ENCODE peak calls at places on chromosomes 6 and 20, in ten cellular contexts. One of them, this sample, is unnamed.

GRCh38 chr6:15462717-15463525 is 199.9 kb downstream of the DTNBP1 start:
- DNase-seq in AG04450: no peak
- DNase-seq in brain microvascular endothelial cell: no peak
- DNase-seq in NB4: no peak
- DNase-seq in left ventricle myocardium inferior: no peak
- DNase-seq in fibroblast of mammary gland: peak; percentile 68
- DNase-seq in IMR-90: peak; percentile 56
- DNase-seq in HL-60: no peak
- DNase-seq in heart right ventricle: no peak
- DNase-seq in GM06990: no peak
- DNase-seq in this sample: no peak

GRCh38 chr6:166007349-166008263 is 160.0 kb downstream of the TBXT start:
- DNase-seq in NB4: no peak
- DNase-seq in fibroblast of mammary gland: peak; percentile 78
- DNase-seq in IMR-90: peak; percentile 88
- DNase-seq in left ventricle myocardium inferior: peak; percentile 71
- DNase-seq in heart right ventricle: peak; percentile 75
- DNase-seq in brain microvascular endothelial cell: peak; percentile 79
- DNase-seq in HL-60: no peak
- DNase-seq in GM06990: no peak
- DNase-seq in AG04450: no peak
- DNase-seq in this sample: no peak

GRCh38 chr6:35044145-35044745 is 96.9 kb downstream of the TCP11 start:
- DNase-seq in brain microvascular endothelial cell: no peak
- DNase-seq in fibroblast of mammary gland: peak; percentile 33
- DNase-seq in AG04450: no peak
- DNase-seq in HL-60: no peak
- DNase-seq in heart right ventricle: no peak
- DNase-seq in NB4: peak; percentile 88
- DNase-seq in left ventricle myocardium inferior: no peak
- DNase-seq in GM06990: no peak
- DNase-seq in IMR-90: no peak
- DNase-seq in this sample: no peak

GRCh38 chr20:41185013-41185757 is 47.8 kb downstream of the PLCG1 start:
- DNase-seq in heart right ventricle: no peak
- DNase-seq in HL-60: no peak
- DNase-seq in IMR-90: no peak
- DNase-seq in GM06990: no peak
- DNase-seq in AG04450: no peak
- DNase-seq in NB4: no peak
- DNase-seq in brain microvascular endothelial cell: no peak
- DNase-seq in left ventricle myocardium inferior: no peak
- DNase-seq in fibroblast of mammary gland: no peak
- DNase-seq in this sample: no peak

GRCh38 chr6:52261229-52261628 is 16.9 kb upstream of the IL17F start:
- DNase-seq in heart right ventricle: no peak
- DNase-seq in GM06990: no peak
- DNase-seq in HL-60: no peak
- DNase-seq in left ventricle myocardium inferior: no peak
- DNase-seq in fibroblast of mammary gland: peak; percentile 88
- DNase-seq in AG04450: peak; percentile 77
- DNase-seq in brain microvascular endothelial cell: peak; percentile 10
- DNase-seq in IMR-90: peak; percentile 87
- DNase-seq in NB4: no peak
- DNase-seq in this sample: no peak

GRCh38 chr6:44011350-44011925 is 115.8 kb downstream of the MRPL14 start:
- DNase-seq in fibroblast of mammary gland: no peak
- DNase-seq in HL-60: no peak
- DNase-seq in left ventricle myocardium inferior: no peak
- DNase-seq in NB4: no peak
- DNase-seq in brain microvascular endothelial cell: no peak
- DNase-seq in heart right ventricle: no peak
- DNase-seq in AG04450: no peak
- DNase-seq in IMR-90: no peak
- DNase-seq in GM06990: no peak
- DNase-seq in this sample: no peak

GRCh38 chr20:19047040-19047950 is 165.1 kb upstream of the SLC24A3 start:
- DNase-seq in AG04450: no peak
- DNase-seq in GM06990: no peak
- DNase-seq in NB4: peak; percentile 58
- DNase-seq in left ventricle myocardium inferior: peak; percentile 58
- DNase-seq in fibroblast of mammary gland: no peak
- DNase-seq in HL-60: no peak
- DNase-seq in IMR-90: no peak
- DNase-seq in heart right ventricle: peak; percentile 34
- DNase-seq in brain microvascular endothelial cell: no peak
- DNase-seq in this sample: no peak

GRCh38 chr6:99933129-99933528 is 60.9 kb downstream of the MCHR2 start:
- DNase-seq in NB4: no peak
- DNase-seq in heart right ventricle: no peak
- DNase-seq in HL-60: no peak
- DNase-seq in brain microvascular endothelial cell: peak; percentile 5
- DNase-seq in IMR-90: peak; percentile 83
- DNase-seq in fibroblast of mammary gland: peak; percentile 55
- DNase-seq in GM06990: no peak
- DNase-seq in AG04450: peak; percentile 34
- DNase-seq in left ventricle myocardium inferior: no peak
- DNase-seq in this sample: no peak

DNA sequence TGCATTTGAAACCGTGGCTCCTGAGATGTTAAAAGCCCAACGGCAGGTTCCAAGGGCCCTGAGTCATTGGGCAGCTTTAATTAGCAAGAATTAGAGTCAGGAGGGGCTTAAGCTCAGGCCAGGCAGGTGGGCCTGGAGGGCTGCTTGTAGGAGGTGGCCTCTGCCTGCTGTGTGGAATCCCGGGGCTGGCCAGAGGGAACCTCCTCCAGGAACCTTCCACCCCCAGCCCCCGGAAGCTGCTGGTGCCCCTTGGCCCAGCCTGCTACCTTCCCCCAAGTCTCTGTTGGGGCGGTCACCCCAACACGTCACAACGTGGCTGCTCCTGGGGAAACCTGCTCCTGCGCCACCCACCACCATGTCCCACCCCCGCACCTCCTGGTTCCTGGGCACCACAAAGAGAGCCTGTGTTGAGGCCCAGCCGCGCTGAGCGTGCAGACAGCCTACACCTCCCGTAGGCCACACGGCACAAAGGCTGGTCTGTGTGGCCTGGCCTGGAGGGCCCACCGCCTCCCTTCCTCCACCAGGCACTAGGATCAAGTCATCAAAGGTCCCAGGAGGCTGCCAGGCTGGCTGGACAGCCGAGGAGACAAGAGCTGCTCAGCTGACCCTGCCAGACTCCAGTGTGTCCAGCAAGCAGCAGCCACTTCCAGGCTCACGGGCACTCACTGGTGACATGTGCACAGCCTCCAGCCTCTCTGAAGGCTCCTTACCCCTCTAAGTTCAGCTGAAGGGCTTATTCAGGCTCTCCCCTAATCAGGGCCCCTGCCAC is 86.3 kb downstream of the SNX5 start:
- DNase-seq in heart right ventricle: no peak
- DNase-seq in HL-60: no peak
- DNase-seq in IMR-90: no peak
- DNase-seq in GM06990: no peak
- DNase-seq in left ventricle myocardium inferior: no peak
- DNase-seq in AG04450: no peak
- DNase-seq in fibroblast of mammary gland: no peak
- DNase-seq in brain microvascular endothelial cell: no peak
- DNase-seq in NB4: no peak
- DNase-seq in this sample: no peak
- TF ChIP-seq CTCF in heart right ventricle: no peak
- TF ChIP-seq CTCF in HL-60: no peak
- TF ChIP-seq CTCF in IMR-90: no peak
- TF ChIP-seq CTCF in GM06990: no peak
- TF ChIP-seq CTCF in left ventricle myocardium inferior: no peak
- TF ChIP-seq CTCF in AG04450: no peak
- TF ChIP-seq CTCF in fibroblast of mammary gland: no peak
- TF ChIP-seq CTCF in brain microvascular endothelial cell: no peak
- TF ChIP-seq CTCF in NB4: no peak
- TF ChIP-seq CTCF in this sample: no peak

GRCh38 chr6:47042238-47042843 is at the start of gene ADGRF1:
- DNase-seq in AG04450: no peak
- DNase-seq in left ventricle myocardium inferior: no peak
- DNase-seq in NB4: no peak
- DNase-seq in fibroblast of mammary gland: no peak
- DNase-seq in GM06990: no peak
- DNase-seq in HL-60: no peak
- DNase-seq in IMR-90: no peak
- DNase-seq in heart right ventricle: no peak
- DNase-seq in brain microvascular endothelial cell: no peak
- DNase-seq in this sample: no peak

GRCh38 chr6:47044418-47044817 is 2.3 kb upstream of the ADGRF1 start:
- DNase-seq in AG04450: no peak
- DNase-seq in NB4: peak; percentile 4
- DNase-seq in HL-60: no peak
- DNase-seq in brain microvascular endothelial cell: peak; percentile 45
- DNase-seq in left ventricle myocardium inferior: no peak
- DNase-seq in IMR-90: no peak
- DNase-seq in GM06990: no peak
- DNase-seq in heart right ventricle: no peak
- DNase-seq in fibroblast of mammary gland: no peak
- DNase-seq in this sample: no peak

GRCh38 chr6:47047479-47048411 is 5.6 kb upstream of the ADGRF1 start:
- DNase-seq in heart right ventricle: no peak
- DNase-seq in left ventricle myocardium inferior: no peak
- DNase-seq in NB4: peak; percentile 81
- DNase-seq in brain microvascular endothelial cell: peak; percentile 78
- DNase-seq in GM06990: peak; percentile 29
- DNase-seq in AG04450: peak; percentile 18
- DNase-seq in IMR-90: peak; percentile 62
- DNase-seq in HL-60: peak; percentile 50
- DNase-seq in fibroblast of mammary gland: peak; percentile 76
- DNase-seq in this sample: peak; percentile 36

GRCh38 chr6:47048638-47049037 is 6.5 kb upstream of the ADGRF1 start:
- DNase-seq in fibroblast of mammary gland: no peak
- DNase-seq in AG04450: no peak
- DNase-seq in IMR-90: no peak
- DNase-seq in brain microvascular endothelial cell: no peak
- DNase-seq in left ventricle myocardium inferior: no peak
- DNase-seq in GM06990: no peak
- DNase-seq in NB4: no peak
- DNase-seq in HL-60: no peak
- DNase-seq in heart right ventricle: no peak
- DNase-seq in this sample: no peak

GRCh38 chr6:47047097-47047478 is 5.0 kb upstream of the ADGRF1 start:
- DNase-seq in IMR-90: no peak
- DNase-seq in brain microvascular endothelial cell: no peak
- DNase-seq in left ventricle myocardium inferior: no peak
- DNase-seq in heart right ventricle: no peak
- DNase-seq in AG04450: no peak
- DNase-seq in HL-60: no peak
- DNase-seq in fibroblast of mammary gland: no peak
- DNase-seq in NB4: no peak
- DNase-seq in GM06990: no peak
- DNase-seq in this sample: no peak
- TF ChIP-seq CTCF in IMR-90: no peak
- TF ChIP-seq CTCF in brain microvascular endothelial cell: no peak
- TF ChIP-seq CTCF in left ventricle myocardium inferior: no peak
- TF ChIP-seq CTCF in heart right ventricle: no peak
- TF ChIP-seq CTCF in AG04450: no peak
- TF ChIP-seq CTCF in HL-60: no peak
- TF ChIP-seq CTCF in fibroblast of mammary gland: no peak
- TF ChIP-seq CTCF in NB4: no peak
- TF ChIP-seq CTCF in GM06990: no peak
- TF ChIP-seq CTCF in this sample: no peak

GRCh38 chr6:108840919-108841318 is 7.3 kb upstream of the ARMC2 start:
- DNase-seq in NB4: no peak
- DNase-seq in IMR-90: no peak
- DNase-seq in HL-60: no peak
- DNase-seq in heart right ventricle: no peak
- DNase-seq in AG04450: no peak
- DNase-seq in GM06990: no peak
- DNase-seq in fibroblast of mammary gland: no peak
- DNase-seq in brain microvascular endothelial cell: no peak
- DNase-seq in left ventricle myocardium inferior: no peak
- DNase-seq in this sample: no peak

GRCh38 chr6:108836061-108836460 is 12.2 kb upstream of the ARMC2 start:
- DNase-seq in heart right ventricle: no peak
- DNase-seq in fibroblast of mammary gland: peak; percentile 34
- DNase-seq in IMR-90: peak; percentile 86
- DNase-seq in HL-60: no peak
- DNase-seq in NB4: no peak
- DNase-seq in GM06990: no peak
- DNase-seq in AG04450: peak; percentile 36
- DNase-seq in brain microvascular endothelial cell: no peak
- DNase-seq in left ventricle myocardium inferior: no peak
- DNase-seq in this sample: no peak

GRCh38 chr6:108839068-108839467 is 9.2 kb upstream of the ARMC2 start:
- DNase-seq in heart right ventricle: no peak
- DNase-seq in AG04450: no peak
- DNase-seq in brain microvascular endothelial cell: no peak
- DNase-seq in IMR-90: no peak
- DNase-seq in NB4: no peak
- DNase-seq in GM06990: no peak
- DNase-seq in left ventricle myocardium inferior: no peak
- DNase-seq in HL-60: no peak
- DNase-seq in fibroblast of mammary gland: no peak
- DNase-seq in this sample: no peak

GRCh38 chr6:108837236-108837971 is 10.8 kb upstream of the ARMC2 start:
- DNase-seq in AG04450: no peak
- DNase-seq in HL-60: no peak
- DNase-seq in NB4: peak; percentile 87
- DNase-seq in left ventricle myocardium inferior: no peak
- DNase-seq in heart right ventricle: no peak
- DNase-seq in brain microvascular endothelial cell: no peak
- DNase-seq in GM06990: no peak
- DNase-seq in fibroblast of mammary gland: no peak
- DNase-seq in IMR-90: peak; percentile 8
- DNase-seq in this sample: no peak

DNA sequence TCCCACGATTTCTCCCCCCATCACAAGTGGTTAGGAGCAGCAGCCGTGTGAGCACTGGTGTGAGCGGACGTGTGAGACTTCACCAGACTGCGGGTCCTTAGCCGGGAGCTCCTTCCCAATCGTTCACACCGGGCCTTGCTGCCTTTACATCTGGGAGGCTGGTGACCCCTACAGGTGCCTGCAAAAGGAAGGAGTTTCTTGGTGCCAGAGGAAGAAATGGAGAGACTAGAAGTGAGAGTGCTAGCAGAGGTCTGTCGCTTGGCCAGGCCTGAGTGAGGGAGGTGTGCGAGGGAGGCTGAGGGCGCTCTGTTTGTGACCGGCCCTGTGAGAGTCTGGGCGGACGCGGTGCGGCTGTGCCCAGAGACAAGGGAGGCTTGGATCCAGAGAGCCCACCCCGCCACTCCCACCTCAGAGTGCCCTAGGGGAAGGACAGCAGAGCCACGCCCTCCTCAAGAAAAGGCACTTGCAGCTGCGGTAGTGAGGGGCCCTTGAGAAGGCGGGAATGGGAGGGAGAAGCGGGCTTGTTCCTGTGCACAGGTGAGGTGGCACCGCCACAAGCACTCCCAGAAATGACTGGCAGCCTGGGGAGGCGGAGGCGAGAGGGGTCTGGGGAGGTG is 10.0 kb upstream of the ARMC2 start:
- DNase-seq in left ventricle myocardium inferior: no peak
- DNase-seq in IMR-90: peak; percentile 6
- DNase-seq in NB4: peak; percentile 42
- DNase-seq in fibroblast of mammary gland: peak; percentile 20
- DNase-seq in brain microvascular endothelial cell: no peak
- DNase-seq in AG04450: no peak
- DNase-seq in heart right ventricle: no peak
- DNase-seq in GM06990: no peak
- DNase-seq in HL-60: no peak
- DNase-seq in this sample: no peak
- TF ChIP-seq CTCF in left ventricle myocardium inferior: no peak
- TF ChIP-seq CTCF in IMR-90: peak; percentile 24
- TF ChIP-seq CTCF in NB4: no peak
- TF ChIP-seq CTCF in fibroblast of mammary gland: no peak
- TF ChIP-seq CTCF in brain microvascular endothelial cell: peak; percentile 47
- TF ChIP-seq CTCF in AG04450: peak; percentile 27
- TF ChIP-seq CTCF in heart right ventricle: no peak
- TF ChIP-seq CTCF in GM06990: no peak
- TF ChIP-seq CTCF in HL-60: no peak
- TF ChIP-seq CTCF in this sample: no peak

DNA sequence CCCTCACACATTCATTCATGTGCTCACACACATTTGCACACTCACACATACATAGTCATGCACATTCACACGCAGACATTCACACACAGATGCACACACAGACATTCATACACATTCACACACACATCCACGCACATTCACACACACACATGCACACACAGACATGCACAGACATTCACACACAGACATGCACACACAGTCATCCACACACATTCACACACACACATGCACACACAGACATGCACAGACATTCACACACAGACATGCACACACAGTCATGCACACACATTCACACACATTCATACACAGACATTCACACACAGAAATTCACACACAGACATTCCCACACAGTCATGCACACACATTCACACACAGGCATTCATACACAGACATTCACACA is 147.3 kb downstream of the PACRG start:
- DNase-seq in GM06990: no peak
- DNase-seq in fibroblast of mammary gland: no peak
- DNase-seq in IMR-90: no peak
- DNase-seq in HL-60: no peak
- DNase-seq in left ventricle myocardium inferior: no peak
- DNase-seq in heart right ventricle: no peak
- DNase-seq in brain microvascular endothelial cell: no peak
- DNase-seq in AG04450: no peak
- DNase-seq in NB4: no peak
- DNase-seq in this sample: no peak
- TF ChIP-seq CTCF in GM06990: no peak
- TF ChIP-seq CTCF in fibroblast of mammary gland: no peak
- TF ChIP-seq CTCF in IMR-90: no peak
- TF ChIP-seq CTCF in HL-60: no peak
- TF ChIP-seq CTCF in left ventricle myocardium inferior: no peak
- TF ChIP-seq CTCF in heart right ventricle: no peak
- TF ChIP-seq CTCF in brain microvascular endothelial cell: no peak
- TF ChIP-seq CTCF in AG04450: no peak
- TF ChIP-seq CTCF in NB4: no peak
- TF ChIP-seq CTCF in this sample: no peak

This sample was measured in GM10248.